ENCODE peak calls at places on chromosomes 16 and 17, in five cellular contexts. A is PC-3, J is mammary epithelial cell, P is hepatocyte, V is neural progenitor cell. X is an unnamed sample.
A peak's percentile ranks its signal among the peaks of the same experiment; 100 is the strongest.

GRCh38 chr16:68472581-68472980 is 24.3 kb upstream of the SMPD3 start:
- DNase-seq in P (no peak), V (no peak), J (no peak), A (no peak), X (no peak)

GRCh38 chr16:28999577-28999976 is 14.7 kb downstream of the LAT start:
- DNase-seq in A (no peak), J (no peak), V (no peak), P (no peak), X (no peak)

GRCh38 chr16:88383401-88384221 is 852 bp downstream of the ZNF469 start:
- DNase-seq in P (peak; percentile 64), V (peak; percentile 58), J (no peak), A (peak; percentile 42), X (peak; percentile 27)

GRCh38 chr17:18991531-18992315 is 12.8 kb downstream of the FAM83G start:
- DNase-seq in P (no peak), V (no peak), J (no peak), A (no peak), X (no peak)

GRCh38 chr17:4544656-4545216 is 10.4 kb downstream of the MYBBP1A start:
- DNase-seq in P (no peak), V (no peak), J (no peak), A (no peak), X (no peak)

GRCh38 chr17:42333053-42333452 is 44.8 kb downstream of the STAT5A start:
- DNase-seq in J (no peak), A (no peak), P (no peak), V (no peak), X (no peak)

GRCh38 chr17:34300652-34301390 is 15.3 kb downstream of the CCL11 start:
- DNase-seq in V (no peak), P (no peak), A (no peak), J (no peak), X (peak; percentile 92)

GRCh38 chr16:51896013-51896412 is 650.9 kb downstream of the TOX3 start:
- DNase-seq in V (no peak), P (no peak), A (no peak), J (no peak), X (no peak)

GRCh38 chr16:67530013-67530939 is 1.6 kb downstream of the RIPOR1 start:
- DNase-seq in A (peak; percentile 32), J (peak; percentile 35), P (peak; percentile 83), V (peak; percentile 59), X (peak; percentile 65)

GRCh38 chr16:24309222-24309905 is 53.2 kb downstream of the CACNG3 start:
- DNase-seq in P (peak; percentile 31), J (peak; percentile 44), V (peak; percentile 13), A (peak; percentile 77), X (peak; percentile 54)

GRCh38 chr16:80938035-80938927 is 68.4 kb downstream of the CMC2 start:
- DNase-seq in P (peak; percentile 73), V (peak; percentile 94), A (peak; percentile 53), J (peak; percentile 35), X (peak; percentile 100)

GRCh38 chr16:80936410-80936809 is 70.3 kb downstream of the CMC2 start:
- DNase-seq in V (no peak), P (no peak), A (no peak), J (no peak), X (peak; percentile 56)

GRCh38 chr16:80940069-80940856 is 66.4 kb downstream of the CMC2 start:
- DNase-seq in J (no peak), V (no peak), P (no peak), A (no peak), X (peak; percentile 50)

GRCh38 chr16:80935691-80936090 is 71.0 kb downstream of the CMC2 start:
- DNase-seq in V (no peak), P (no peak), J (no peak), A (no peak), X (no peak)

GRCh38 chr16:80938928-80939260 is 67.8 kb downstream of the CMC2 start:
- DNase-seq in J (no peak), V (peak; percentile 13), P (no peak), A (no peak), X (no peak)
- H4K20me1 ChIP-seq in J (no peaks in the 10 kb centered on the region), V (no peaks in the 10 kb centered on the region), P (no peaks in the 10 kb centered on the region), A (no peaks in the 10 kb centered on the region), X (no peaks in the 10 kb centered on the region)

DNA sequence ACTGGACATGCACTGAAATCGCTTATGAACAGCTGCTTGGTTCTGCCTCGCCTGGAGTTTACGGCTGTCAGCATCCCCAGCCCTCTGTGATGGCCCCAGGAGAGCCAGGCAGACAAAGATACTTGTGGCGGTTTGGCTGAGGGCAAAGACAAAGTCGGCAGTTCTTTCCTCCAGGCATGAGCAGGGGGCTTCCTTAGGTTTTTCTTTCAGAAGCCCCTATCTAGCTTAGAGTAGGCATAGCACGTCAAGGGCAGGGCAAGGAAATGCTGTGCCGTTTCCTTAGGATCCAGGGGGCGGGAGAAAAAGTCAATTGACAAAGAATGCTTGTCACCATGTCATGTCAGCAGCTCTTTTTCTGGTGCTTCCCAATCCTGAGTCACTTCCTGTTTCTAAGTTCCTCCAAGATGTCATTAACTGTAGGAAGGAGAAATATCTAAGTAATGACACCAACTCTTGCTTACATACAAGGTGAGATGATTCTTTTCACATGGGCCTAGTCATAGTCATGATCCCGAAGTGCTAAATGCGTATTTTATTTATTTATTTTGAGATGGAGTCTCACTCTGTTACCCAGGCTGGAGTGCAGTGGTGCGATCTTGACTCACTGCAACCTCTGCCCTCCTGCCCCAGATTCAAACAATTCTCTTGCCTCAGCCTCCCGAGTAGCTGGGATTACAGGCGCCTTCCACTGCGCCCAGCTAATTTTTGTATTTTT is 35.2 kb downstream of the GJC1 start:
- DNase-seq in P (no peak), V (no peak), A (peak; percentile 94), J (peak; percentile 79), X (peak; percentile 96)
- H3K9me3 ChIP-seq in P (no peaks in the 10 kb centered on the region), V (no peaks in the 10 kb centered on the region), A (no peaks in the 10 kb centered on the region), J (no peaks in the 10 kb centered on the region), X (no peaks in the 10 kb centered on the region)

DNA sequence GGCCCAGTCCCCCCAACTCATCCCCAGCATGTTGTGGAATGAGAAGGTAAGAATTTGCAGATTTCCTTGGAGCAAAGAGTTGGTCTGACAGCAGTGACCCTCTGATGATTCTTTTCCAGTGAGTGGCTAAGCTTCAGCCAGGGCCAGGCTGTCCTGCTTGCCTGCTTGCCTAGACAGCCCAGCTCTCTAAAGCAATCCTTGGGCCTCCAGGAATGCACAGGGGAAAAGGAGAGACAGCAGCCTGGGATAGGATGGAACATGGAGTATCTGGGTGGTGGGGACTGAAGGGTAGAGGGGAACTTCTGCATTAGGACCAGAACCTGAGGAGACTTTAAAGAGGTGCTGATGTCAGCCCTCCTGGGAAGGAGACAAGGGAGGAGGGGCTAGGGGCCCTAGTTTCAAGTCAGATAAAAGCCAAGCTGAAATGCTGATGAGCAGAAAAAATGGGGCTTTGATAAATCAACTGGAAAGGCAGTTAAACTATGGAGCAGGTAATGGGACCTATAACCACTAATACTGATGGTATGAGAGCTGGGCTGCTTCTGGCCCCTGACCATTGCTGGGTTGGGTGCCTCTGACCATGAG is 1.8 kb downstream of the HOXB7 start:
- DNase-seq in V (no peak), P (no peak), A (no peak), J (no peak), X (no peak)
- H4K20me1 ChIP-seq in V (peaks cover 94% of the 10 kb centered on the region), P (no peaks in the 10 kb centered on the region), A (no peaks in the 10 kb centered on the region), J (no peaks in the 10 kb centered on the region), X (peaks cover 19% of the 10 kb centered on the region)

GRCh38 chr16:31916056-31916488 is 42.5 kb downstream of the ZNF267 start:
- DNase-seq in J (no peak), A (no peak), P (no peak), V (no peak), X (no peak)

DNA sequence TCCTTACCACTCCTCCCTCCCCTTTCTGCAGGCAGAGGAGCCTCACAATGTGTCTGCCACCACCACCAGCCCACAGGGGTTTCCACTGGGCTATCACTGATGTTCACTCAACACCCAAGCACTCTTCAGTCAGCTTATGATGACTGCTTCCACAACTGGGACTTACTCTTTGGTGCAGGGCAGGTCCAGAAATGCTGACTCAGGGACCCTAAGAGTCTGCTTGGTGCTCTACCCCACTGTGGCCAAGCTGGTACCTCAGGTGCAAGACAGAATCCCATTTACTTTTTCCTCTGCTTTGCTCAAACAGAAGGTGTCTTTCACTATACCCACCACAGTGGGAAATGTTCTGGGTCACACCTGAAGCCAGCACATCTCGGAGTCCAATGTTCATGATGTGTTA is 40.1 kb downstream of the ZNF267 start:
- DNase-seq in V (no peak), J (no peak), P (no peak), A (no peak), X (no peak)
- H3K9me3 ChIP-seq in V (peaks cover 67% of the 10 kb centered on the region), J (peaks cover 84% of the 10 kb centered on the region), P (peaks cover 91% of the 10 kb centered on the region), A (peaks cover 90% of the 10 kb centered on the region), X (peaks cover 44% of the 10 kb centered on the region)

X was measured in astrocyte.